ENCODE peak calls at places on chromosomes 13 and 19, in seven cellular contexts. C, Y, N, T, Z, L and G are unnamed samples. For H3K9me3, the result is how much of the 10 kb centered on the place peaks cover.

GRCh38 chr19:15717781-15718180 is 10.0 kb upstream of the OR10H2 start:
- DNase-seq in T (no peak), Z (no peak), Y (no peak), C (no peak), N (no peak), L (no peak), G (no peak)

GRCh38 chr19:53432088-53432661 is 391 bp downstream of the ZNF761 start:
- DNase-seq in C (peak), T (peak), Z (no peak), Y (no peak), N (no peak), L (peak), G (peak)

GRCh38 chr19:45613926-45614725 is 12.1 kb upstream of the GPR4 start:
- DNase-seq in N (no peak), L (no peak), Z (no peak), T (no peak), Y (no peak), C (no peak), G (peak)

GRCh38 chr13:44365899-44366298 is 7.7 kb upstream of the SERP2 start:
- DNase-seq in N (no peak), L (no peak), Y (no peak), C (no peak), Z (no peak), T (no peak), G (no peak)

GRCh38 chr13:47628666-47629065 is 372.4 kb downstream of the SUCLA2 start:
- DNase-seq in L (no peak), Z (no peak), T (no peak), Y (no peak), N (no peak), C (no peak), G (peak)

GRCh38 chr13:90272356-90272755 is 1075.1 kb upstream of the MIR17HG start:
- DNase-seq in T (no peak), Y (no peak), L (no peak), Z (no peak), C (no peak), N (no peak), G (no peak)

GRCh38 chr13:108755084-108755483 is 125.7 kb downstream of the MYO16 start:
- DNase-seq in Y (no peak), Z (no peak), L (no peak), N (no peak), C (no peak), T (no peak), G (no peak)

GRCh38 chr19:33446156-33446917 is 72.8 kb downstream of the CEBPG start:
- DNase-seq in Z (no peak), N (no peak), C (no peak), T (no peak), L (peak), Y (no peak), G (peak)

GRCh38 chr13:80862466-80862865 is 521.5 kb upstream of the SPRY2 start:
- DNase-seq in Y (no peak), N (no peak), T (no peak), C (no peak), Z (no peak), L (no peak), G (no peak)

GRCh38 chr13:75219479-75220237 is 262.3 kb downstream of the TBC1D4 start:
- DNase-seq in T (peak), L (peak), Z (peak), Y (peak), N (no peak), C (peak), G (peak)

GRCh38 chr19:47663435-47663910 is 49.7 kb upstream of the EHD2 start:
- DNase-seq in Z (no peak), T (no peak), Y (no peak), L (no peak), C (no peak), N (no peak), G (no peak)

GRCh38 chr19:48354332-48354992 is 9.3 kb downstream of the TMEM143 start:
- DNase-seq in N (no peak), T (no peak), Y (no peak), Z (no peak), C (no peak), L (no peak), G (no peak)

GRCh38 chr13:94799330-94799729 is 87.0 kb upstream of the SOX21 start:
- DNase-seq in Z (no peak), L (no peak), Y (no peak), C (no peak), T (no peak), N (no peak), G (no peak)

GRCh38 chr19:56765107-56765506 is 75.4 kb downstream of the PEG3 start:
- DNase-seq in Z (peak), Y (no peak), N (no peak), T (peak), C (peak), L (peak), G (no peak)

GRCh38 chr19:7988307-7988706 is 17.1 kb downstream of the ELAVL1 start:
- DNase-seq in N (no peak), T (no peak), C (no peak), L (no peak), Y (no peak), Z (no peak), G (no peak)

GRCh38 chr19:29528350-29528945 is 2.7 kb downstream of the VSTM2B start:
- DNase-seq in Z (peak), N (no peak), L (peak), T (peak), Y (peak), C (no peak), G (peak)

GRCh38 chr13:84606616-84607015 is 724.3 kb upstream of the SLITRK1 start:
- DNase-seq in L (no peak), T (no peak), C (no peak), Z (no peak), N (no peak), Y (no peak), G (no peak)

GRCh38 chr19:16139752-16140151 is 3.7 kb upstream of the HSH2D start:
- DNase-seq in L (no peak), Y (no peak), N (no peak), T (no peak), Z (no peak), C (peak), G (no peak)

GRCh38 chr13:40565282-40566148 is 100.9 kb downstream of the FOXO1 start:
- DNase-seq in Y (no peak), T (no peak), C (no peak), N (no peak), Z (no peak), L (no peak), G (peak)

GRCh38 chr13:100106705-100107104 is 17.8 kb downstream of the PCCA start:
- DNase-seq in Y (no peak), L (no peak), T (no peak), C (no peak), Z (no peak), N (no peak), G (no peak)

GRCh38 chr19:39692822-39693221 is 11.5 kb upstream of the LGALS14 start:
- DNase-seq in N (no peak), T (no peak), Z (no peak), C (no peak), L (no peak), Y (no peak), G (no peak)

GRCh38 chr19:52022193-52022592 is 6.0 kb downstream of the ZNF614 start:
- DNase-seq in Z (no peak), C (no peak), N (no peak), T (no peak), L (no peak), Y (no peak), G (no peak)
- H3K9me3 ChIP-seq in Z (under half), C (half or more), N (half or more), T (under half), L (half or more), Y (half or more), G (under half)

DNA sequence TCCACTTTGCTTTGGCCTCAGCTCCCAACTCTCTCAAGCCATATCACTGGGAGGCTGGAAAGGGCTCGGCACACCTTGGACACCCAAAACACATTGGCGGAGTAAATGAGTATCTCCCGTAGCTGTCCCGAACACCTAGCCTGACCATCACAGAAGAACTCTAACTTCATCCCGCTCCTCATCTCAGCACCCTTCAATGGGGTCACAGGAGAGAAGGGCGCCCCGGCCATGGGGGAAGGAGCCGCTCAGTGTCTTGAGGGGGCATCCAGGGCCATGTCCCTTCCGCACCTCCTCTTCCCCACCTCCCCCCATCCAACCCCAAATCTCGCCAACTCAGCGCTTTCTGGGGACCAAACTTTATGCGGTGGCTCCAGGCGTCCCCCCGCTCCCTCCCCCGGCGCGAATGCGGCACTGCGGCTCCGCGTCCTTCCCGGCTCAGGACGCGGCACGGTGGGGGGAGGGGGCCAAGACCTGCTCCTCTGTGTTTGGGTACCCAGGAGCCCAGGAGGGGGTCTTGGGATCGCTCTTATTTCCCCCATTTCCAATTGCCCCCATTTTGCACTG is 3.0 kb downstream of the KCNC3 start:
- DNase-seq in L (no peak), T (no peak), C (no peak), N (no peak), Z (no peak), Y (no peak), G (no peak)
- H3K4me3 ChIP-seq in L (peak), T (no peak), C (no peak), N (no peak), Z (peak), Y (no peak), G (no peak)

DNA sequence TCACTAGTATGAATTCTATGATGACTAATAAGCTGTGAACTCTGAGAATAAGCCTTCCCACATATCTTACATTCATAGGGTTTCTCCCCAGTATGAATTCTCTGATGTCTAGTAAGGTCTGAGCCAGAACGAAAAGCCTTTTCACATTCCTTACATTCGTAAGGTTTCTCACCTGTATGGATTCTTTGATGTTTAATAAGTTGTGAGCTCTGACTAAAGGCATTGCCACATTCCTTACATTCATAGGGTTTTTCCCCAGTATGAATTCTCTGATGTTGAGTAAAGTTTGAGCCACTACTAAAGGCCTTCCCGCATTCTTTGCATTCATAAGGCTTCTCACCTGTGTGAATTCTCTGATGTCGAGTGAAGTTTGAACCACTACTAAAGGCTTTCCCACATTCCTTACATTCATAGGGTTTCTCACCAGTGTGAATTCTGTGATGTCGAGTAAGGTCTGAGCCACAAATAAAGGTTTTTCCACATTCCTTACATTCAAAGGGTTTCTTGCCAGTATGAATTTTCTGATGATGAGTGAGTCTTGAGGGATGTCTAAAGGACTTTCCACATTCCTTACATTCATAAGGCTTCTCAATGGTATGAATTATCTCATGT is 30.7 kb upstream of the ZFP82 start:
- DNase-seq in Z (no peak), C (no peak), Y (no peak), L (no peak), N (no peak), T (no peak), G (no peak)
- H3K9me3 ChIP-seq in Z (half or more), C (half or more), Y (under half), L (half or more), N (half or more), T (under half), G (under half)

DNA sequence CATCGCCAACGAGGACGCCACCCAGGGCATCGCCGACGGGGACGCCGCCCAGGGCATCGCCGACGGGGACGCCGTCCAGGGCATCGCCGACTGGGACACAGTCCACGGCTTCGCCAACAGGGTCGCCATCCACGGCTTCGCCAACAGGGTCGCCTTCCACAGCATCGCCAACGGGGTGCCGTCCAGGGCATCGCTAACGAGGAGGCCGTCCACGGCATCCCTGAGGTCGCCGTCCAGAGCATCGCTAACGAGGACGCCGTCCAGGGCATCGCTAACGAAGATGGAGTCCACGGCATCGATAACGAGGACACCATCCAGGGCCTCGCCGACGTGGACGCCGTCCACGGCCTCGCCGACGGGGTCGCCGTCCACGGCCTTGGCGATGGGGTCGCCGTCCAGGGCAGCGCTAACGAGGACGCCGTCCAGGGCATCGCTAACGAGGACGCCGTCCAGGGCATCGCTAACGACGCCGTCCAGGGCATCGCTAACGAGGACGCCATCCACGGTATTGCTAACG is 947.8 kb downstream of the TUBA3C start:
- DNase-seq in N (no peak), Y (no peak), L (no peak), Z (no peak), C (no peak), T (no peak), G (no peak)
- H3K4me3 ChIP-seq in N (no peak), Y (no peak), L (no peak), Z (no peak), C (no peak), T (peak), G (no peak)

DNA sequence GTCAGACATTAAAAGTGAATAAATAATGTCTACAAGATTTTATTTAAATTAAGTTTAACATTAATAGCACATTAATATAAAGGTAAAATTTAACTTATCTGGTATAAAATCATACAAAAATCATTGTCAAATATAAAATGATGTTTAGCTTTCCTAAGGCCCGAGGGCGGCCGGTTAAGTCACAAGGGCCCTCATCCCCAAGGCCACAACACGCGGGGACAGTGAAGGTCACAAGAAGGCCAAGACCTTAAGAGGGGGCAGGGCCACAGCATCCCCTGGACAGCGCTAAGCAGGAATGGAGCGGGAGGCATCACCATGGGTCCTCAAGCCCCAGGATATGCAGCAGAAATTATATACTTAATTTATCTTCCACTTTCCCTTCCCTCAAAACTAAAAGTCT is 62.7 kb upstream of the ZNF85 start:
- DNase-seq in C (no peak), Y (no peak), N (peak), Z (no peak), L (no peak), T (no peak), G (no peak)
- H3K9me3 ChIP-seq in C (under half), Y (under half), N (under half), Z (under half), L (half or more), T (under half), G (under half)

DNA sequence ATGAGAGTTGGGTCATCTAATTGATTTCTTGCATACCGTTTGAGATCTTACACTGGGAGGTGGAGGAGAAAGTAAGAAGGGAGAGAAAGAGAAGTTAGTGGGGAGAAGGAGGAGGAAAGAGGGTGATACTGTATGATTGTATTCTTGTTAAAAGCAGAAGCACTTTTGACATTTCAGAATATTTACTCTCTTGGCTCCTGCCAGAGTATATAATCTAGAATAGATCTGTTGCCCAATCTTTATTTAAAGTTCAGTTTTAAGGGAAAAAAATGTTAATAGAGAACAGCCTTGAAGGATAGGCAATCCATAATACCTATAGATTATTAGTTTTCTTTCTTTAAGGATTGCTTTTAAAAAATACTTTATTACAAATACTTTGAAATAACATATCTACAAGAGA is 41.5 kb downstream of the PDS5B start:
- DNase-seq in Y (no peak), L (no peak), C (no peak), T (no peak), N (no peak), Z (no peak), G (no peak)
- H3K4me3 ChIP-seq in Y (no peak), L (no peak), C (no peak), T (no peak), N (no peak), Z (no peak), G (no peak)

GRCh38 chr19:58243351-58243750 is 14.6 kb downstream of the ZNF544 start:
- DNase-seq in T (no peak), C (no peak), N (no peak), L (no peak), Z (no peak), Y (no peak), G (no peak)

GRCh38 chr19:58252102-58252685 is 23.5 kb downstream of the ZNF544 start:
- DNase-seq in Y (no peak), L (no peak), C (no peak), N (no peak), Z (no peak), T (no peak), G (no peak)

DNA sequence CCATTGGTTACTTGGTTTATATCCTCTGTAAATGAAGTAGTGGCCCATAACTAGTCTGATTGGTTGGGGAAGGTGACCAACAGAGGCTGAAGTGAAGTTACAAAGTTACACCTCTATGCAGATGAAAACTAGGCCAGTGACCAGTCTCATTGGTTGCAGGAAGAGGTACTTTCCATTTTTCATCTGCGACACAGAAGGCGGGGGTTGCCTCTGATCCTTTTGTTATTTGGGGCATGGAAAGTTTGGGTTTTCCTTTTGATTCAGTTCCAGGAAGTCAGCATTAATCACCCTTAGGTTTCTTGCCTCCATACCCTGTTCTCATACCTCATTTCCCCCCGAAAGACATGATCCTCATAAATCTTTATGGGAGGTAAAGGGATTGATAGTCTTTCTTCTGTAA is 20.2 kb downstream of the ZNF544 start:
- DNase-seq in Y (no peak), L (no peak), C (no peak), Z (no peak), T (no peak), N (no peak), G (no peak)
- H3K9me3 ChIP-seq in Y (half or more), L (half or more), C (half or more), Z (half or more), T (half or more), N (half or more), G (half or more)

GRCh38 chr19:20660473-20660872 is 898 bp downstream of the ZNF626 start:
- DNase-seq in T (no peak), C (no peak), Z (no peak), Y (no peak), L (no peak), N (no peak), G (no peak)

GRCh38 chr19:20662421-20663105 is 1.2 kb upstream of the ZNF626 start:
- DNase-seq in Z (no peak), Y (no peak), T (no peak), L (no peak), C (no peak), N (no peak), G (no peak)

GRCh38 chr19:20664917-20665781 is 3.8 kb upstream of the ZNF626 start:
- DNase-seq in Z (peak), Y (no peak), C (no peak), T (peak), N (no peak), L (peak), G (peak)

GRCh38 chr19:20667281-20667680 is 5.9 kb upstream of the ZNF626 start:
- DNase-seq in Y (no peak), Z (no peak), C (no peak), T (no peak), N (no peak), L (no peak), G (no peak)

DNA sequence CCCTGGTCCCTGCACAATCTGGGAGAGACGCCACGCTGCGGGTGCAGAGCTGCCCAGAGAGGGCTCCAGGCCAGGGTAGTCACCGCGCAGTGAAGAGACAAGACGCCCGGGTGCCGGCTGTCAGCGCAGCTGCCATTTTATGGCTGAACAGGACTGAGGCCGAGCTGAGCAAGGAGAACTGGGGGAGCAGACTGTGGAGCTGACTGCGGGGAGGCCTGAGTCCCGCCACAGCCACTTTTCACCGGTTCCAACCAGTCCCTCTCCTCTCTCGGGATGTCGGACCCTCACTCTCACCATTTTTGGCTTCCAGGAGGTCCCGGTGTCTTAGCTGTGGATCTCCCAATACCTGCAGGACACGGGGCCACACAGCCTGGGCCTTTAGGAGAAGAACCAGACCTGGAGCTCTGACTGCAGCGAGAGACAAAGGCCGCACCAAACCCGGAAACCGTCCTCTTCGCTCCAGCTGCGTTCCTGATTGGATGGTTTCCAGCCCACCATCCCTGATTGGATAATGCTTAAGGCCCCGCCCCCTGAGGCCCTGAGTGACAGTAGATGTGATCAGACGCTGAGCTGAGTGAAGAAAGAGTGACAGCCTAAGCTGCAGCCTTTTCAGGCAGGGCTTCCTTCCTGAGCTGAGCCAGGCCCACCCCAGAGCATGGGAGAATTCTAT is at the start of gene ZNF626:
- DNase-seq in C (peak), Y (peak), Z (peak), L (peak), N (peak), T (peak), G (peak)
- H3K4me3 ChIP-seq in C (peak), Y (peak), Z (peak), L (peak), N (peak), T (peak), G (peak)